ENCODE peak calls at places on chromosome 20, in eight cellular contexts. T is glutamatergic neuron, R is NCI-H2081, Q is AG10803, E is nephron progenitor cell, A is tibial nerve, Z is H7, W is EL. Y is an unnamed sample.

GRCh38 chr20:38855356-38855755 is 49.9 kb downstream of the PPP1R16B start:
- DNase-seq in T (no peak), E (no peak), R (peak; percentile 80), A (no peak), Z (no peak), Q (peak; percentile 75), W (peak; percentile 10), Y (no peak)

GRCh38 chr20:4956200-4956810 is 45.0 kb downstream of the SLC23A2 start:
- DNase-seq in E (no peak), R (peak; percentile 48), Q (peak; percentile 63), T (no peak), A (no peak), W (peak; percentile 58), Z (peak; percentile 40), Y (no peak)

GRCh38 chr20:56810141-56810540 is 181.0 kb downstream of the TFAP2C start:
- DNase-seq in A (no peak), E (no peak), R (no peak), W (no peak), Z (no peak), Q (no peak), T (no peak), Y (no peak)

GRCh38 chr20:19937651-19938420 is 79.3 kb upstream of the NAA20 start:
- DNase-seq in E (no peak), Z (no peak), Q (no peak), A (no peak), R (no peak), T (no peak), W (no peak), Y (no peak)

GRCh38 chr20:44111712-44112335 is 75.2 kb downstream of the JPH2 start:
- DNase-seq in E (no peak), W (peak; percentile 46), R (no peak), Q (peak; percentile 38), T (no peak), A (no peak), Z (no peak), Y (no peak)

GRCh38 chr20:15166744-15167143 is 829.3 kb upstream of the FLRT3 start:
- DNase-seq in A (no peak), R (no peak), W (no peak), Z (no peak), E (no peak), Q (no peak), T (no peak), Y (no peak)

GRCh38 chr20:55253765-55254164 is 751.6 kb downstream of the CBLN4 start:
- DNase-seq in T (no peak), Z (no peak), R (no peak), W (no peak), A (no peak), Q (no peak), E (no peak), Y (no peak)

GRCh38 chr20:49594143-49594928 is 26.4 kb upstream of the PTGIS start:
- DNase-seq in E (no peak), Q (peak; percentile 97), Z (no peak), R (no peak), W (peak; percentile 44), T (no peak), A (peak; percentile 64), Y (no peak)

GRCh38 chr20:63529861-63530787 is 7.1 kb downstream of the PTK6 start:
- DNase-seq in T (peak; percentile 15), W (no peak), Q (no peak), Z (peak; percentile 65), R (no peak), A (no peak), E (no peak), Y (peak; percentile 12)

GRCh38 chr20:33108641-33109040 is 29.2 kb downstream of the BPIFB4 start:
- DNase-seq in Z (no peak), R (no peak), T (no peak), W (no peak), A (no peak), Q (no peak), E (no peak), Y (no peak)

GRCh38 chr20:31845300-31845863 is at the start of gene FOXS1:
- DNase-seq in Z (peak; percentile 89), A (peak; percentile 56), R (no peak), Q (no peak), E (peak; percentile 65), W (no peak), T (peak; percentile 70), Y (no peak)

GRCh38 chr20:63932606-63933160 is 23.5 kb downstream of the UCKL1 start:
- DNase-seq in W (no peak), E (no peak), Z (peak; percentile 39), A (no peak), R (no peak), T (no peak), Q (no peak), Y (no peak)

GRCh38 chr20:45861157-45862075 is 4.0 kb downstream of the ZSWIM3 start:
- DNase-seq in A (no peak), T (no peak), W (no peak), R (peak; percentile 45), Q (no peak), Z (no peak), E (no peak), Y (peak; percentile 52)

GRCh38 chr20:6940052-6940451 is 172.6 kb downstream of the BMP2 start:
- DNase-seq in T (peak; percentile 37), E (peak; percentile 38), A (no peak), Z (peak; percentile 37), Q (no peak), R (no peak), W (no peak), Y (peak; percentile 23)

GRCh38 chr20:50729925-50730764 is 1.2 kb upstream of the PARD6B start:
- DNase-seq in E (no peak), A (no peak), W (no peak), Z (no peak), T (no peak), Q (peak; percentile 17), R (no peak), Y (no peak)

GRCh38 chr20:63530788-63531160 is 6.4 kb downstream of the PTK6 start:
- DNase-seq in E (no peak), Z (peak; percentile 53), A (no peak), W (no peak), R (no peak), Q (no peak), T (peak; percentile 19), Y (peak; percentile 5)

GRCh38 chr20:7220755-7221154 is 453.3 kb downstream of the BMP2 start:
- DNase-seq in Q (no peak), Z (no peak), E (no peak), W (no peak), R (no peak), A (no peak), T (no peak), Y (no peak)